ENCODE peak calls at places on chromosomes 13 and 19, in four cellular contexts. P is neuronal stem cell, Y is IMR-90, Q is H1. G is an unnamed sample.

GRCh38 chr19:4977299-4978174 is 8.6 kb downstream of the KDM4B start:
- DNase-seq in P (no peak), Y (peak), Q (no peak), G (no peak)

GRCh38 chr13:25109341-25109740 is 13.4 kb downstream of the PABPC3 start:
- DNase-seq in Q (no peak), Y (no peak), P (no peak), G (no peak)

GRCh38 chr13:29582171-29582570 is 13.3 kb downstream of the SLC7A1 start:
- DNase-seq in Y (no peak), P (no peak), Q (no peak), G (no peak)

GRCh38 chr19:51460164-51460992 is 2.1 kb upstream of the SIGLEC8 start:
- DNase-seq in P (no peak), Y (peak), Q (no peak), G (peak)

GRCh38 chr19:55373993-55374757 is 2.5 kb upstream of the TMEM190 start:
- DNase-seq in Q (no peak), Y (peak), P (no peak), G (no peak)

GRCh38 chr19:18397242-18398202 is at the start of gene LRRC25:
- DNase-seq in Q (no peak), Y (no peak), P (peak), G (peak)

GRCh38 chr19:49997709-49998108 is 27.5 kb downstream of the VRK3 start:
- DNase-seq in P (no peak), Q (no peak), Y (peak), G (peak)

GRCh38 chr19:22807061-22807835 is 23.3 kb upstream of the ZNF99 start:
- DNase-seq in Y (no peak), Q (no peak), P (no peak), G (no peak)

GRCh38 chr13:74325106-74325505 is 190.9 kb upstream of the KLF12 start:
- DNase-seq in Q (no peak), P (no peak), Y (peak), G (no peak)

GRCh38 chr19:18433039-18433691 is 4.8 kb downstream of the ISYNA1 start:
- DNase-seq in Q (no peak), Y (no peak), P (no peak), G (peak)

GRCh38 chr19:14674764-14675163 is at the start of gene ADGRE3:
- DNase-seq in P (no peak), Y (no peak), Q (no peak), G (no peak)

GRCh38 chr13:30196025-30196424 is 111.3 kb downstream of the KATNAL1 start:
- DNase-seq in Q (peak), P (peak), Y (peak), G (peak)

GRCh38 chr13:106133025-106133424 is 402.4 kb downstream of the EFNB2 start:
- DNase-seq in P (no peak), Q (no peak), Y (peak), G (no peak)

GRCh38 chr19:1106841-1107654 is 3.3 kb downstream of the GPX4 start:
- DNase-seq in Q (no peak), P (no peak), Y (peak), G (no peak)

GRCh38 chr13:112833551-112834257 is 135.3 kb upstream of the MCF2L start:
- DNase-seq in Q (no peak), Y (no peak), P (no peak), G (no peak)

GRCh38 chr19:48095637-48096175 is 14.9 kb downstream of the PLA2G4C start:
- DNase-seq in P (no peak), Q (no peak), Y (peak), G (no peak)

GRCh38 chr13:51223284-51224270 is 1.4 kb downstream of the FAM124A start:
- DNase-seq in P (no peak), Q (no peak), Y (no peak), G (no peak)

GRCh38 chr19:29769997-29770396 is 41.8 kb upstream of the CCNE1 start:
- DNase-seq in Q (no peak), P (no peak), Y (no peak), G (no peak)

GRCh38 chr13:34772206-34772605 is 169.9 kb upstream of the NBEA start:
- DNase-seq in P (no peak), Y (no peak), Q (no peak), G (no peak)

GRCh38 chr19:53085496-53085895 is 17.7 kb downstream of the ZNF160 start:
- DNase-seq in P (no peak), Y (no peak), Q (no peak), G (no peak)

GRCh38 chr19:13623686-13624405 is 117.6 kb upstream of the CACNA1A start:
- DNase-seq in P (no peak), Q (no peak), Y (no peak), G (no peak)

GRCh38 chr13:38386421-38386820 is 36.8 kb downstream of the UFM1 start:
- DNase-seq in Q (no peak), P (no peak), Y (peak), G (no peak)

GRCh38 chr13:85864963-85865530 is 65.8 kb upstream of the SLITRK6 start:
- DNase-seq in P (peak), Q (no peak), Y (peak), G (peak)

GRCh38 chr19:34328982-34329381 is 36.0 kb upstream of the GPI start:
- DNase-seq in Y (no peak), P (no peak), Q (no peak), G (no peak)

GRCh38 chr13:79631260-79631659 is 150.3 kb downstream of the NDFIP2 start:
- DNase-seq in Y (peak), P (no peak), Q (no peak), G (no peak)

GRCh38 chr13:104143760-104144406 is 1077.7 kb upstream of the SLC10A2 start:
- DNase-seq in P (no peak), Y (no peak), Q (no peak), G (peak)

GRCh38 chr13:20221772-20222171 is 10.3 kb downstream of the GJB6 start:
- DNase-seq in P (no peak), Y (no peak), Q (no peak), G (no peak)

GRCh38 chr13:105798541-105798940 is 736.9 kb downstream of the EFNB2 start:
- DNase-seq in Y (no peak), Q (no peak), P (no peak), G (no peak)

GRCh38 chr19:57914517-57914916 is 1.9 kb downstream of the ZNF417 start:
- DNase-seq in Y (no peak), Q (no peak), P (no peak), G (no peak)

GRCh38 chr19:18262917-18263316 is 11.3 kb downstream of the IQCN start:
- DNase-seq in Y (no peak), Q (no peak), P (no peak), G (no peak)

GRCh38 chr19:5138606-5139594 is 170.0 kb downstream of the KDM4B start:
- DNase-seq in P (no peak), Q (no peak), Y (peak), G (no peak)

GRCh38 chr13:69857188-69857821 is 250.3 kb upstream of the ATXN8OS start:
- DNase-seq in Y (peak), P (peak), Q (no peak), G (no peak)

GRCh38 chr13:110600261-110600819 is 15.0 kb upstream of the NAXD start:
- DNase-seq in Q (no peak), Y (no peak), P (no peak), G (no peak)

GRCh38 chr13:94535231-94535630 is 55.7 kb upstream of the DCT start:
- DNase-seq in P (no peak), Y (no peak), Q (no peak), G (no peak)

GRCh38 chr19:58150328-58150921 is at the start of gene ZNF329:
- DNase-seq in Q (no peak), Y (peak), P (peak), G (peak)

GRCh38 chr13:25920931-25921330 is 130.9 kb downstream of the SHISA2 start:
- DNase-seq in Q (no peak), Y (no peak), P (no peak), G (no peak)

GRCh38 chr19:3575260-3575741 is 2.6 kb downstream of the HMG20B start:
- DNase-seq in P (no peak), Q (no peak), Y (peak), G (peak)

GRCh38 chr13:114339779-114340534 is 25.7 kb downstream of the CHAMP1 start:
- DNase-seq in Q (no peak), P (no peak), Y (peak), G (no peak)

GRCh38 chr13:19927117-19927734 is 31.3 kb upstream of the ZMYM2 start:
- DNase-seq in P (no peak), Y (peak), Q (no peak), G (no peak)

GRCh38 chr13:55820817-55821216 is 1319.9 kb upstream of the PRR20A start:
- DNase-seq in P (no peak), Q (no peak), Y (no peak), G (no peak)

GRCh38 chr13:100051070-100051469 is 37.8 kb upstream of the PCCA start:
- DNase-seq in Q (no peak), Y (no peak), P (no peak), G (no peak)
- H2BK120ac ChIP-seq in Q (no peak), Y (no peak), P (no peak), G (no peak)

DNA sequence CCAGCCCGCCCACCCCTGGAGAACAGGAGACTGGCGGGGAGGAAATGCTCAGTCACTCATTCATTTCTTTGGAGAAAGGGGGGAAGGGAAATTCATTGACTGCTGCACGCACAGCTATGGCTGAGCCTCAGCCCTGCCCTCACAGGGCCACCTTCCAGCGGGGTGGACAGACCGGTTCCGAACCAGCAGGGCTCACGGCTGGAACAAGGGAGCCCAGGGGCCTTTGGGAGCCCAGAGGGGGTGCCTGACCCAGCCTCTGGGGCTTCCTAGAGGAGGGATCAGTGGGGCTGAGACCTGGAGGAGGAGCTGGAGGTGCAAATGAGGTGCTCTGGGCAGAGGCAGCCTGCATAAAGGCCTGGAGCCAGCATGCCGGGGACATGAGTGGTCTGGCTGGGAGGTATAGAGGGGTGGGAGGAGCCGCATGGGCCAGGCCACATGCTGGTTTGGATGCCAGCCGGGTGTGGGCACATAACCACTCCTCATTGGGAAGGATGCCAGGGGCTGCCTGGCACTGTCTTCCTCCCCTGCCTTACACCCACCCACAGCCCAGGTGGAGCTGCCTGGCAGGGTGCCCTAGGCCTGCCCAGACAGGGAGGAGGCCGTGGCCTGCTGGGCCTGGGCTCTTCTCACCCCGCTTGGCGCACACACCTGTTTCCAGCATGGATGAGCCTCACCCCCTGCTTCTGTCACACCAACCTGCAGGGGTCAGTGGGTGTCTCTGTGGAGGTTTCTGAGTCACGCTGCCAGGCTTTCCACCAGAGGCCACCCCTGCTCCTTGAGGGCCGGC is 26.9 kb downstream of the PPP5C start:
- DNase-seq in Y (peak), P (peak), Q (peak), G (peak)
- H2BK15ac ChIP-seq in Y (peak), P (peak), Q (peak), G (no peak)

DNA sequence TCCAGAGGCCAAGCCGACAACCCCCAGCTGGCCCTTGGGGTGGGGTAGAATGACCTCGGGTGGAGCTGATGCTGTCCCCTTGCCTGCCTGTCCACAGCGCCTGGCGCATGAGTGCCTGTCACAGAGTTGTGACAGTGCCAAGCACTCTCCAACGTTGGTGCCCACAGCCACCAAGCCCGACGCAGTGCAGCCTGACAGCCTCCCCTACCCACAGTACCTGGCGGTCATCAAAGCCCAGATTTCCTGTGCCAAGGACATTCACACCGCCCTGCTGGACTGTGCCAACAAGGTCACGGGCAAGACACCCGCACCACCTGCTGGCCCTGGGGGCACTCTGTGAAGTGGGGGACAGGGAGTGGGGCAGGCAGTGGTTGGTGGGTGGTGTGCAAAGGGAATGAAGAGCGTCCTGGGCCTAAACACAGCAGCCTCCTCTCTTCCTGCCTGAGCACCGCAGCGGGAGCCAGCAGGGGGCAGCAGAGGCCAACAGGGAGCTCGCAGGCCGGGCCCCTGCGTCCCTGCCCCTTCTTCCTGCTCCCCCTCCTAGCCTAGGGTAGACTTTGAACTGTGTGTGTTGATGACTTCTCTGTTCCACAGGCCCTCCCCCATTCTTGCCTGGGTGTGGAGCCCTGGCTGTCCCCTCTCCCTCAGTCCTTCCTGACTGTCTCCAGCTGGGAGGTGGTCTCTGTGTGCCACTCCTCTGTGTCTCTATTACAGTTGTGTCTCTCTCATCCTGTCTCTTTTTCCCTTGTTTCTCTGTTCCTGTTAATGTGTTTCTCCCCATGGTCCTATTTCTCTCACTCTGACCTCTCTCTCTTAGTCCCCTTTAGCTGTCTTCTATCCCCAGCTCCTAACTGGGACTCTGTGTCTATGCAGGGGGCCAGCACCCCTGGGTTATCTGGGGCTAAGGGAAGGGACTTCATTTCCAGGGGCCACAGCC is 6.5 kb downstream of the MED29 start:
- DNase-seq in Y (peak), Q (no peak), P (no peak), G (peak)
- H2BK120ac ChIP-seq in Y (peak), Q (no peak), P (no peak), G (no peak)

DNA sequence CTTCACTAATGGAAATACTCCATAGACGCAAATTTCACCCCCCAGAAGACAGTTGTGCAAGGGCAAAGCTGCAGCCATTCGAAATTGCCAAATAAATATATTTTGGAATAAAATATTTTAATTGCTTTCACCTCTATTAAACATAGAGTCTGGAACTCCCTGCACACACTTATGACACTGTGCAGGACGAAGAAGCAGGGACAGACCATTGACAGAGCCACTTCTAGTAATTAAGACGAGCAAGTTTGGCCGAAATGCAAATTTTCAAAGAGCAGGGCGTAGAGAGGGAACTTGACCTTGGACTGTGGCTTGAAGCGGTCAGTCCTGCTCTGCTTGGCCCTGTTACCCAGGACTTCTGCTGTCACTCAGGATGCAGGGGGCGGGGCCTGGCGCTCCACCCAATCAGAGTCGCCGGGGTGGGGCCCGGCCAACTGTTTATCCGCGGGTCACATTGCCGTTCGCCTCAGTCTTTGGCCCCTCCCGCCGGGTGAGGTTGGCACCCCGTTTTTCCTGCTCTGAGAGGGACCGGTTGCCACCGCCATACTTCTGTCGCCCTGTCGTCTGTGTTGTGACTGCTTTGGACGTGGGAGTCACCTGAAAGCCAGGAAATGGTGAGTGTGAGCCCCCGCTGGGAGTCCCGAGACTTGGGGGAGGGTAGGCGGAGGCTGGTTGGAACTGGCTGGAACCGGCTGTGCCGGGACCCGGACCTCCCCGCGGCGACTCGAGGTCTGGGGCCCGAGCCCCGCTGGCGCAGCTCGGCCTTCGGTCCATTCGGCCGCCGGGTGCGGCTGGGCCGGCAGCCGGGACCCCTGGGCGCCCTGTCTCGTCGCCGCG is at the start of gene ZNF844:
- DNase-seq in Q (peak), P (peak), Y (peak), G (peak)
- H2BK15ac ChIP-seq in Q (no peak), P (no peak), Y (no peak), G (no peak)

GRCh38 chr19:36013280-36014028 is 559 bp downstream of the ALKBH6 start:
- DNase-seq in Y (no peak), P (no peak), Q (no peak), G (no peak)
- H2BK120ac ChIP-seq in Y (no peak), P (peak), Q (no peak), G (no peak)

DNA sequence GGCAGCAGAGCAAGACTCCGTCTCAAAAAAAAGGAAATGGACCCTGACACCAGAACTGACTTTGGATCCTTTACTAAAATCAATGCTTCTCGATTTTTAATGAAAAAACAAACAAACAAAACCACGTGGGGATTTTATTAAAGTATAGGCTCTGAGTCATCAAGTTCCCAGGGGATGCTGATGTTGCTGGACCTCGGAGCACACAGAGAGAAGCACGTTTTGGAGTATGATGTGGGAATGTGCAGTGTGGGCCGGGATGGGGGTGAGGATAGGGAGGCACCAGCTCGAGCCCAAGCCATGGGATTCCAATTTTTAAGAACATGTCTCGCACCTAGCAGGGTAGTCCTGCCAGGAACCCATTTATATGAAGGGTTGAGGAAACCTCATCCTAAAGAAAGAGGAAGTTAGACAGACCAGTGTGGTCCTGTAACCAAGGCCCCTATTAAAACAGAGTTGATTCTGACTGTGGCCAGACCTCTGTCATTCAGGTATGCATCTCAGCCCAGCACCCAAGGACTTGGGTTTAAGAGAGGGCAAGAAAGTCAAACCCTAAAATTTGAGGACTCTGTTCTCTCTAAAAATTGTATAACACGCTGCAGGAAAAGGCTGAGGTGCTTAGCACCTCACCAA is 6.4 kb downstream of the FLT1 start:
- DNase-seq in Y (no peak), P (no peak), Q (no peak), G (no peak)
- H2BK15ac ChIP-seq in Y (no peak), P (no peak), Q (no peak), G (no peak)

GRCh38 chr13:40403509-40404241 is 262.8 kb downstream of the FOXO1 start:
- DNase-seq in Q (no peak), P (no peak), Y (no peak), G (no peak)
- H2BK120ac ChIP-seq in Q (no peak), P (no peak), Y (peak), G (no peak)

GRCh38 chr19:21328402-21328801 is 808 bp downstream of the ZNF708 start:
- DNase-seq in Y (no peak), P (peak), Q (no peak), G (no peak)

GRCh38 chr19:21326169-21326568 is 3.0 kb downstream of the ZNF708 start:
- DNase-seq in Q (no peak), Y (no peak), P (no peak), G (no peak)

DNA sequence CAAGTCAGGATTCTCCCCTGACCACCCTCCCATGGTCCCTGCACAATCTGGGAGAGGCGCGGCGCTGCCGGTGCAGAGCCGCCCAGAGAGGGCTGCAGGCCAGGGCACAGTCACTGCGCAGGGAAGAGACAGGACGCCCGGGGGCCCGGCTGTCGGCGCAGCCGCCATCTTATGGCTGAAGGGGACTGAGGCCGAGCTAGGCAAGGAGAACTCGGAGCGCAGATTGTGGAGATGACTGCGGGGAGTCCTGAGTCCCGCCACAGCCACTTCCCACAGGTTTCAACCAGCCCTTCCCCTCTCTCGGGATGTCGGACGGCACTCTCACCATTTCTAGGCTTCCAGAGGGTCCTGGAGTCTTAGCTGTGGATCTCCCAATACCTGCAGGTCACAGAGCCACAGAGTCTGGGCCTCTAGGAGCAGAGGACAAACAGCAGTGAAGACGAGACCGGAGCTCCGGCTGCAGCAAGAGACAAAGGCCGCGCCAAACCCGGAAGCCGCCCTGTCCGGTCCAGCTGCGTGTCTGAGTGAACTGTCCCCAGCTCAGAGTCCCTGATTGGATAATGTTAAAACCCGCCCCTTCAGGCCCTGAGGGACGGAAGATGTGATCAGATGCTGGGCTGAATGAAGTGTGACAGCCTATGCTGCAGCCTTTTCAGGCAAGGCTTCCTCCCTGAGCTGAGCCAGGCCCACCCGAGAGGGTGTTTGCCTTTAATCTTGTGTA is at the start of gene ZNF708:
- DNase-seq in Q (peak), Y (peak), P (peak), G (peak)
- H2BK15ac ChIP-seq in Q (no peak), Y (no peak), P (peak), G (no peak)

G was measured in H9.